ENCODE peak calls at places on chromosomes 2 and 18, in four cellular contexts. B, S, A and I are unnamed samples.

GRCh38 chr2:69988086-69988635 is 26.7 kb upstream of the ASPRV1 start:
- DNase-seq in B (no peak), S (no peak), A (no peak), I (no peak)

GRCh38 chr2:150535176-150535575 is 47.7 kb upstream of the RND3 start:
- DNase-seq in B (no peak), S (no peak), A (no peak), I (no peak)

GRCh38 chr2:214853906-214854305 is 44.4 kb upstream of the BARD1 start:
- DNase-seq in B (no peak), S (peak; percentile 94), A (no peak), I (no peak)

GRCh38 chr2:43220982-43221659 is 5.3 kb downstream of the ZFP36L2 start:
- DNase-seq in B (no peak), S (no peak), A (no peak), I (peak; percentile 62)

GRCh38 chr2:180161415-180161814 is 154.3 kb upstream of the CWC22 start:
- DNase-seq in B (no peak), S (no peak), A (no peak), I (no peak)

GRCh38 chr2:6074303-6074702 is 382.1 kb downstream of the SOX11 start:
- DNase-seq in B (no peak), S (no peak), A (no peak), I (no peak)

GRCh38 chr2:237546040-237546875 is 20.1 kb upstream of the PRLH start:
- DNase-seq in B (no peak), S (no peak), A (no peak), I (no peak)

GRCh38 chr18:28114472-28114871 is 62.5 kb downstream of the CDH2 start:
- DNase-seq in B (no peak), S (no peak), A (no peak), I (no peak)

GRCh38 chr2:193357508-193357907 is 1162.8 kb upstream of the TMEFF2 start:
- DNase-seq in B (no peak), S (no peak), A (no peak), I (no peak)

GRCh38 chr2:133169527-133169926 is 398.7 kb downstream of the NCKAP5 start:
- DNase-seq in B (no peak), S (no peak), A (no peak), I (no peak)

GRCh38 chr2:70012887-70013286 is 51.5 kb upstream of the ASPRV1 start:
- DNase-seq in B (no peak), S (no peak), A (no peak), I (no peak)

GRCh38 chr2:45904267-45904921 is 252.9 kb downstream of the PRKCE start:
- DNase-seq in B (no peak), S (no peak), A (no peak), I (no peak)

GRCh38 chr2:195038158-195038557 is 618.9 kb upstream of the SLC39A10 start:
- DNase-seq in B (no peak), S (no peak), A (no peak), I (no peak)

GRCh38 chr2:200810252-200810650 is 1.5 kb upstream of the BZW1 start:
- DNase-seq in B (no peak), S (peak; percentile 21), A (no peak), I (no peak)
- TF ChIP-seq NR2C2 in B (no peak), S (no peak), A (no peak), I (no peak)

GRCh38 chr2:235579128-235579527 is 85.3 kb downstream of the AGAP1 start:
- DNase-seq in B (no peak), S (peak; percentile 40), A (no peak), I (no peak)

GRCh38 chr2:235575904-235576303 is 82.1 kb downstream of the AGAP1 start:
- DNase-seq in B (no peak), S (no peak), A (no peak), I (no peak)

GRCh38 chr2:235576337-235576910 is 82.6 kb downstream of the AGAP1 start:
- DNase-seq in B (no peak), S (no peak), A (no peak), I (no peak)

GRCh38 chr2:235575431-235575830 is 81.6 kb downstream of the AGAP1 start:
- DNase-seq in B (no peak), S (no peak), A (no peak), I (no peak)

DNA sequence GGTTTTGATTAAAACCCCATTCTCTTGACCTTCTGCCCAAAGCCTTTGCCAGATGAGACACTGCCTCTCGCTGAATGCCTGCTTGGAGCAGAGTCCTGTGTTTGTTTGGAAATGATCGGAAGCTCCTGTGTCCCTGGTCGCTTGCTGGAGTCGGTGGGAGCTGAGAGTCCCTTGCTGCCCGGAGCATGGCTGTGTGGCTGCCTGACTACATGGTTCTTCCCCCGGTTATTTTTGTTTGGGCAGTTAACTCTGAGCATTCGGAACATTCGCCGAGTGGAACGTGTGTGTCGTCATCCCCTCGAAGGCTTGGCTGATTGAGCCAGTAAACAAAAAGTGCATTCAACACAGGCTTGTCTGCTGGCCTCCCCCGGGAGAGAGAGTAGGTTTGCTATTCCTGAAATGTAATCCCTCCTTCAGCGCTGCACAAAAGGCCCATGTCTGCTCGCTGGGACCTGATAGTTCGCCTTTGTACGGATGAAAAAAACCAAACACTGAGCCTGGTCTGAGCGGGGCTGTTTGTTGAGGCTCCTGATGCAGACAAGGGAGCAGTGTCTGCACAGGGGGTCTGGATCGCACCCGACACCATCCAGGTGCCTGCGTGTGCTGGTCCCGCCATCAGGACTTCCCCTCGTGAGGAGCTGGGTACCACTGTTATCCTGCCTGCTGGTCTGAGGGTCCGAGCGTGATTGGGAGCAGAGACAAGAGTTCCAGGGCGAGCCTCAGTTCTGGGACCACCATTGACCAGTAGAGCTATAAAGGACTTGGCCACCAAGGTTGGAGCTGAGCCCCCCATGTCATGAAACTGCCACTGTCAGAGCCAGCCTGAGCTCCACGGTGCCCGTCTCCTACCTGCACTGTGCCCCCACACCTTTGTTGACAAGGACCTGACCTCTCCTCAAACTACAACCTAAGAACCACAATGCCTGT is 83.8 kb downstream of the AGAP1 start:
- DNase-seq in B (no peak), S (peak; percentile 85), A (no peak), I (no peak)
- TF ChIP-seq NR2C2 in B (no peak), S (peak; percentile 18), A (no peak), I (no peak)

DNA sequence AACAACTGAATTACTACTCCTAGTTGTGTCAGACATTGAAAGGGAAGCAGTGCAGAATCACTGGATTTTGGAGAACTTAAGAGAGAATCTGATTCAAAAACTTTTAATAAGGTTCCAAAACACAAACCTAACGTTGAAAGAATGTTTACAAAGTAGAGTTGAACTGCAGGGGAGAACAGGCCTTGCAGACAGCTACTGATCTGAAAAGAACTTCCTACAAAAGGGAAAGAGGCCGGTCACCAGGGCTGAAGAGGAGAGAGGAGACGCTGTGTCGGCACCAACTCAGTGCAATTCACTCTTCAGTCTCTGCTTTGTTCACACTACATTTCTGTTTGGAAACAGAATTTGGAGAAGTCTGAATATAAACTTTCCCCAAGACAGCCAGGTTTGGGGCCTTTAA is 124.0 kb downstream of the GAREM1 start:
- DNase-seq in B (no peak), S (no peak), A (no peak), I (no peak)
- TF ChIP-seq NR2C2 in B (no peak), S (no peak), A (no peak), I (no peak)

DNA sequence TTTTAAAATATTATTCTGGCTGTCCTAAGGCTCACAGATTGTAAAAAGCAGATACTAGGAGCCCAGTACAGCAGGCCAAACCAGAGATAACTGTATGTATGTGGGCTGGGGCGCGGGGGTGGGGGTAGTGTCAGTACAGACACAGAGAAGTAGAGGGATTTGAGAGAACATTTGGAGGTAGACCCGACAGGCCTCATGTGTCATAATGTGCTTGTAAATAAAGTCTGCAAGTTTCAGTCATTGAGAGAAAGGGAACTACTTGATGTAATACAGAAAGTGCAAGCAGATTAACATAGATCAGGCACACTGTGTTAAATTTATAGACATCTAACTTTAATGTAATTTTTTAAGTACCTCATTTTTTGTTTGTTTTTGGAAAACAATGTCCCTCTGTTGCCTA is 7.4 kb upstream of the POLI start:
- DNase-seq in B (peak; percentile 85), S (no peak), A (no peak), I (no peak)
- TF ChIP-seq NR2C2 in B (no peak), S (no peak), A (no peak), I (no peak)